ENCODE peak calls at places on chromosomes 7 and 10, in four cellular contexts. One of them, this sample, is unnamed.

GRCh38 chr10:112338957-112339356 is 35.0 kb upstream of the ACSL5 start:
- DNase-seq in testis: no peak
- DNase-seq in HCT116: no peak
- DNase-seq in endodermal cell: no peak
- DNase-seq in this sample: no peak

GRCh38 chr7:15446280-15446679 is 115.5 kb downstream of the AGMO start:
- DNase-seq in testis: no peak
- DNase-seq in HCT116: no peak
- DNase-seq in endodermal cell: no peak
- DNase-seq in this sample: no peak

GRCh38 chr7:112759905-112760304 is 30.3 kb downstream of the TMEM168 start:
- DNase-seq in testis: no peak
- DNase-seq in HCT116: no peak
- DNase-seq in endodermal cell: no peak
- DNase-seq in this sample: no peak

GRCh38 chr10:124200011-124200410 is 106.6 kb upstream of the CHST15 start:
- DNase-seq in testis: no peak
- DNase-seq in HCT116: no peak
- DNase-seq in endodermal cell: peak; percentile 14
- DNase-seq in this sample: no peak

GRCh38 chr7:6171532-6172330 is 100.7 kb downstream of the CYTH3 start:
- DNase-seq in testis: no peak
- DNase-seq in HCT116: no peak
- DNase-seq in endodermal cell: peak; percentile 90
- DNase-seq in this sample: no peak

GRCh38 chr10:95475827-95476481 is 85.2 kb downstream of the SORBS1 start:
- DNase-seq in testis: no peak
- DNase-seq in HCT116: no peak
- DNase-seq in endodermal cell: peak; percentile 53
- DNase-seq in this sample: no peak

GRCh38 chr7:157652954-157653826 is 316.4 kb downstream of the DNAJB6 start:
- DNase-seq in testis: no peak
- DNase-seq in HCT116: no peak
- DNase-seq in endodermal cell: peak; percentile 39
- DNase-seq in this sample: no peak

GRCh38 chr10:9227679-9228365 is 1173.3 kb downstream of the GATA3 start:
- DNase-seq in testis: no peak
- DNase-seq in HCT116: no peak
- DNase-seq in endodermal cell: no peak
- DNase-seq in this sample: no peak

GRCh38 chr7:159201722-159202330 is 57.2 kb upstream of the VIPR2 start:
- DNase-seq in testis: no peak
- DNase-seq in HCT116: no peak
- DNase-seq in endodermal cell: no peak
- DNase-seq in this sample: no peak

GRCh38 chr10:113982296-113982695 is 61.4 kb upstream of the ADRB1 start:
- DNase-seq in testis: no peak
- DNase-seq in HCT116: no peak
- DNase-seq in endodermal cell: no peak
- DNase-seq in this sample: no peak

GRCh38 chr7:157121184-157121715 is 17.5 kb upstream of the UBE3C start:
- DNase-seq in testis: no peak
- DNase-seq in HCT116: no peak
- DNase-seq in endodermal cell: no peak
- DNase-seq in this sample: no peak

GRCh38 chr10:69837261-69837660 is 35.6 kb downstream of the COL13A1 start:
- DNase-seq in testis: no peak
- DNase-seq in HCT116: no peak
- DNase-seq in endodermal cell: no peak
- DNase-seq in this sample: no peak

GRCh38 chr7:17456541-17456940 is 158.1 kb downstream of the AHR start:
- DNase-seq in testis: no peak
- DNase-seq in HCT116: no peak
- DNase-seq in endodermal cell: no peak
- DNase-seq in this sample: no peak

GRCh38 chr7:127252380-127252718 is 392 bp downstream of the GRM8 start:
- DNase-seq in testis: no peak
- DNase-seq in HCT116: no peak
- DNase-seq in endodermal cell: no peak
- DNase-seq in this sample: no peak

DNA sequence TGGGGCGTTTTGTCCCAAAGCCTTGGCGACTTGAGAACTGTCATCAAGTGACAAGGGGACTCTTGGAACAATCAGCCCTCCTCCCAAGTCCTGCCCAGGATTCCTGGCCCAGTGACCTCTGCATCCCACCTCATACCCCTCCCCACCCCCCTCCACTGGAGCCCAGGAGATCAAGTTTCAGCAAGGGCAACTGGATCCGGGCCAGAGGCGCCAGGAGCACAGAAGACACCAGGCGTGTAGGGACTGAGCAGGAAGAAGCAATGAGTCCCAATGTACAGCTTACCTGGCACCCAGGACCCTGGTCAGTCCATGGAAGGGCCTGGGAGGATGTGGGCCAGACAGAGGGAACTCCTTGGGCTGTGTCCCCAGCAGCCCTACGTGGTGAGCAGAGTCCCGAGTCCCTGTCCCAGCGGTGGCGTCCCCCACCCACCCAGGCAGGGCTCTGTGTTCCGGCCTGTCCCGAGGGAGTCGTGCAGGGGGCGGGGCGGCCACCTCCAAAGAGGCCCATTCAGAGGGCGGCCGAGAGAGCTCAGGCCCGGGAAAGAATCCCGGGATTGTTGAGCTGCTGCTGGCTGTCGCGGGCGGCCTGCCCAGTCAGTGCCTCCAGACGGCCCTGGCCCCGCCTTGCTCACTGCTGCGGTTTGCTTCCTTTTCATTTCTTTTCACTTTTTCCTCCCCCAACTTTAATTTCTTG is 254.1 kb downstream of the TNS3 start:
- DNase-seq in testis: peak; percentile 88
- DNase-seq in HCT116: no peak
- DNase-seq in endodermal cell: peak; percentile 96
- DNase-seq in this sample: peak; percentile 94
- H3K4me3 ChIP-seq in testis: no peak overlapping the region
- H3K4me3 ChIP-seq in HCT116: no peak overlapping the region
- H3K4me3 ChIP-seq in endodermal cell: peak overlapping the region; percentile 69
- H3K4me3 ChIP-seq in this sample: peak overlapping the region; percentile 49

DNA sequence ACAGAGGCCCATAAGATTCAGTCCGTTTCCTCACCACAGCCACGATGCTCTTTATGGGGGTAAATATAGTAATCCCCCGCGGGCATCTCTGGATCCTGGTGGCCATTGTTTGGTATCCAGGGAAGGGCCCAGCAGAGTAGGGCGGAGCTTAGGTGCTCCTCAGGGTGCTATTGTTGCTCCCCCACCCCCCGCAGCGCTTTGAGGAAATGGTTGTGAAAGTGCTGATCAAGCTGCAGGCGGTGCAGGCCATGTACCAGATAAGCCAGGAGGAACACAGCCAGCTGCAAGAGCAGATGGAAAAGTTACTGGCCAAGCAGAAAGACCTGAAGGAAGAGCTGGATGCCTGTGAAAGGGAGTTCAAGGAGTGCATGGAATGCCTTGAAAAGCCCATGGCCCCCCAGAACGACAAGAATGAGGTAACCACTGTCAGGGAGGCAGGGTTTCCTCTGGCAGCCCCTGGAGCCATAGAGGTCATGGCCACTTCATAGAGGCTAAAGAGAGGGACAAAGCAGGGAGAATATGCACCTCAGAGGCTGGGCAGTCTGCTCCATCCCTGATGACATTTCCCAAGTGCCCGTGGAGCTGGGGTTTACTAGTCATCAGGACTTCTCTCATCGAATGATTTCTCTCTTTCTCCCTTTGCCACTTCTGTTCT is 17.6 kb upstream of the FLNC start:
- DNase-seq in testis: peak; percentile 57
- DNase-seq in HCT116: no peak
- DNase-seq in endodermal cell: peak; percentile 62
- DNase-seq in this sample: no peak
- H3K27ac ChIP-seq in testis: no peak overlapping the region
- H3K27ac ChIP-seq in HCT116: no peak overlapping the region
- H3K27ac ChIP-seq in endodermal cell: no peak overlapping the region
- H3K27ac ChIP-seq in this sample: no peak overlapping the region

DNA sequence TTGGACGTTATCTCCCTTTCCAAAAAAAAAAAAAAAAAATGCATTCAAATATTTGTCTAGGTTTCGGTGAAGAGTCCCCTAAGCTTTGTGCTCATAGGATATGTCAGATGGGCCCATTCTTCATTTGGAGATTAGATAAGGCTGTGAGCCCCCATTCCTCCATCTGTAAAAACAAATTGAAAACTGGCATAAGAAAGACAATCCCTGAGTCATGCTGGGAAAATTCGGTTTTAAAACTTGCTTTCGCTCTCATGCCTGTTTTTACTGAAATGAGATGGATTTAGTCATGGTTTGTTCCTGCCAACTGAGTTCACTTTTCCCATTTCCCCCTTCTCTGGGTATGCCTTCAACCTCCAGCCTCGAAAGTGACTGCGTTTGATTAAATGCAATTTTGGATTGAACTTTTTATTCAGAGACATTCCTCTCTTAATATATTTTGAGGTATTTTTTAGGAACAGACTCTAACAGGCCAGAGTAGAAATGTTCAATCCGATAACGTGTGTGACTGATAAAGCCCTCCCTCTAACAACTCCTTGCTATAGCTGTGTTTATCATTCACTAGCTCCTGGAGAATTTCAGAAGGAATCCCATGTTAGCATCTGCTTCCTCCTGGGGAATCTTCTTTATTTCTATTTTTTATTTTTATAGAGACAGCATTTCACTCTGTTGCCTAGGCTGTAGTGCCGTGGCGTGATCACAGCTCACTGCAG is 190.9 kb upstream of the LYZL2 start:
- DNase-seq in testis: no peak
- DNase-seq in HCT116: no peak
- DNase-seq in endodermal cell: no peak
- DNase-seq in this sample: peak; percentile 63
- H3K4me3 ChIP-seq in testis: no peak overlapping the region
- H3K4me3 ChIP-seq in HCT116: no peak overlapping the region
- H3K4me3 ChIP-seq in endodermal cell: no peak overlapping the region
- H3K4me3 ChIP-seq in this sample: peak overlapping the region; percentile 12

DNA sequence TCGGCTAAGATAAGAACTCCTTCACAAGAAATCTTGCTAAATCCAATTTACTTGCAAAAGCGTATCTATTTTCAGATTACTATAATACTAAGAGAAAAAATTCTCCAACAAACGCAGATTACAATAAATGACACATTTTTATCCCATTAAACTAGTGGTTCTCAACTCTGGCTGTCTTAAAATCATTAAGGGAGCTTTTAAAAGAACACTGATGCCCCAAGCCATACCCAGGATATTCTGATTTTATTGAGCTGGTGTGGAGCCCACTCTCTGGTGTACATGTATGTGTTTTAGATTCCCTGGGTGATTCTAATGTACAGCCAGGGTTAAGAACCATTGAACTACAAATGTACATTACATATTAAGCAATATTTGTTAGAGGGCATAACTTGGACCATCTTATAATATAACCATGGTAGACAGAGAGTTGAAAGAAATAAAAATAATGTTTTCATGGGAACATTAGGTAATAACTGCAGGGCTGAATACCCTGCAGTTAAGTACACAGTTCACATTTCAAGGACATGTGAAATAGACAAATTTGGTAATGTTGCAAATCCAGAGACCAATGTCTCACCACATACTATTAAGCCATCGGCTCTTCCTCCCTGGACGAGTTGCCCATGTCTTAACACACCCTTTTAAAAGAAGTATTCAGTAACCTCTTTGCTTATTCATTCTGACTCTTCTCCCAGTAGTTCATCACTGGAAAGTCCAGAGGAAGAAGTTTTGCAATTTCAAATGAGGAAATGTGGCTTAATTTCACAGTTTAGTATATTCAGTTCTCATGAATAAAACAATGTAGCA is 6.2 kb downstream of the GSAP start:
- DNase-seq in testis: no peak
- DNase-seq in HCT116: no peak
- DNase-seq in endodermal cell: no peak
- DNase-seq in this sample: no peak
- H3K27ac ChIP-seq in testis: no peak overlapping the region
- H3K27ac ChIP-seq in HCT116: no peak overlapping the region
- H3K27ac ChIP-seq in endodermal cell: no peak overlapping the region
- H3K27ac ChIP-seq in this sample: no peak overlapping the region

GRCh38 chr10:68087338-68088029 is 12.4 kb upstream of the HERC4 start:
- DNase-seq in testis: no peak
- DNase-seq in HCT116: no peak
- DNase-seq in endodermal cell: peak; percentile 63
- DNase-seq in this sample: no peak
- H3K4me3 ChIP-seq in testis: no peak overlapping the region
- H3K4me3 ChIP-seq in HCT116: no peak overlapping the region
- H3K4me3 ChIP-seq in endodermal cell: no peak overlapping the region
- H3K4me3 ChIP-seq in this sample: no peak overlapping the region

DNA sequence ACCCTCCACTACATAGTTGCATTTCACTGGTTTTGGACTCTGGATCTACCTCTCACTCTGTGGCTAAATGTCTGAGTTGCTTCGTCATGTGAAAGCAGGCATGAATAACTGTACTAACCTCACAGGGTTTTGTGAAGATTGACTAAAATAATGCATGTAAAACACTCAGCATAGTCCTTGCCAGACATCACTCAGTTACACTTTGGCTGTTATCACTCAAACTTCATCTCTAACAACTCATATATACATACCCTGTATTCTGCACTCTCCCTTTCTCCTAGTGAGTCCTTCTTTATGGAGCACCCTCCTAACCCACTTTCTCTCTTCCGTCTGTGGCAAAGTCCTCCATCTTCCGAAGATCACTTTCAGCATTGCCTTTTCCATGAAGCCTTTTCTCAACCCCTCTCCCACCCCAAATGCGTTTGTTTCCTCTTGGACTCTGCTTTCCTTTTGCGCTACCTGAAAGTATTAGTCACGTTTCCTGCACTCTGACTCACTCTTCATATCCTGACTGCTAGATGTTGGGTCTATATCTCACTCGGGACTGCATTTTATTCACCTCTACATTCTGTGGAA is 72.6 kb downstream of the OSBPL3 start:
- DNase-seq in testis: no peak
- DNase-seq in HCT116: peak; percentile 65
- DNase-seq in endodermal cell: no peak
- DNase-seq in this sample: no peak
- H3K27ac ChIP-seq in testis: no peak overlapping the region
- H3K27ac ChIP-seq in HCT116: peak overlapping the region; percentile 90
- H3K27ac ChIP-seq in endodermal cell: no peak overlapping the region
- H3K27ac ChIP-seq in this sample: no peak overlapping the region

GRCh38 chr7:104230606-104231005 is 22.8 kb upstream of the ORC5 start:
- DNase-seq in testis: no peak
- DNase-seq in HCT116: no peak
- DNase-seq in endodermal cell: no peak
- DNase-seq in this sample: peak; percentile 97

GRCh38 chr7:104225441-104225840 is 17.6 kb upstream of the ORC5 start:
- DNase-seq in testis: no peak
- DNase-seq in HCT116: no peak
- DNase-seq in endodermal cell: no peak
- DNase-seq in this sample: peak; percentile 71

GRCh38 chr7:104228442-104228841 is 20.6 kb upstream of the ORC5 start:
- DNase-seq in testis: no peak
- DNase-seq in HCT116: no peak
- DNase-seq in endodermal cell: no peak
- DNase-seq in this sample: no peak

GRCh38 chr7:104231054-104232046 is 23.5 kb upstream of the ORC5 start:
- DNase-seq in testis: peak; percentile 75
- DNase-seq in HCT116: peak; percentile 36
- DNase-seq in endodermal cell: peak; percentile 87
- DNase-seq in this sample: peak; percentile 85
- H3K4me3 ChIP-seq in testis: peak overlapping the region; percentile 4
- H3K4me3 ChIP-seq in HCT116: no peak overlapping the region
- H3K4me3 ChIP-seq in endodermal cell: no peak overlapping the region
- H3K4me3 ChIP-seq in this sample: peak overlapping the region; percentile 70

This sample was measured in SJCRH30.